ENCODE peak calls at places on chromosomes 11 and 22, in seven cellular contexts. R is ovary; U is lower lobe of right lung; B is CD4-positive, CD25-positive, alpha-beta regulatory T cell; L is HEK293T; C is stimulated activated CD8-positive, alpha-beta memory T cell treated with anti-CD3 and anti-CD28 coated beads, Interleukin-2, amount 100 ng/mL, for 1 hour; E is activated T-helper 2 cell treated with anti-CD3 and anti-CD28 coated beads, Interferon-gamma antibody, Interleukin-2, Interleukin-4, amounts not matched to agents 10 μg/mL and 5 μg/mL and 100 μg/mL, durations not matched to agents 14 hours and 24 hours and 36 hours. F is an unnamed sample.

GRCh38 chr11:130634981-130635473 is 186.6 kb downstream of the ADAMTS15 start:
- DNase-seq in C (no peak), B (peak), E (no peak), L (no peak), U (no peak), R (no peak), F (no peak)

GRCh38 chr11:29616611-29617010 is 400.2 kb downstream of the KCNA4 start:
- DNase-seq in U (no peak), C (no peak), R (no peak), B (no peak), L (no peak), E (no peak), F (no peak)

GRCh38 chr11:63892233-63892632 is 24.7 kb downstream of the RCOR2 start:
- DNase-seq in L (no peak), E (no peak), C (no peak), R (no peak), U (no peak), B (no peak), F (no peak)

GRCh38 chr11:64917663-64917995 is 620 bp upstream of the ATG2A start:
- DNase-seq in C (no peak), U (no peak), L (no peak), B (no peak), R (no peak), E (no peak), F (no peak)

GRCh38 chr22:49992921-49993648 is 19.5 kb downstream of the IL17REL start:
- DNase-seq in R (peak), C (peak), E (peak), B (peak), U (peak), L (peak), F (peak)

GRCh38 chr11:70669871-70670683 is 271.7 kb downstream of the CTTN start:
- DNase-seq in L (no peak), U (peak), B (no peak), E (no peak), R (no peak), C (no peak), F (no peak)

GRCh38 chr11:134584706-134585445 is 172.8 kb upstream of the B3GAT1 start:
- DNase-seq in L (no peak), U (no peak), C (no peak), E (no peak), R (no peak), B (no peak), F (no peak)

GRCh38 chr11:43327987-43328386 is 16.2 kb downstream of the API5 start:
- DNase-seq in U (no peak), C (no peak), L (no peak), B (no peak), E (no peak), R (no peak), F (no peak)

GRCh38 chr11:96412761-96413381 is 23.1 kb downstream of the JRKL start:
- DNase-seq in E (no peak), C (no peak), U (no peak), R (no peak), B (no peak), L (no peak), F (no peak)

GRCh38 chr11:72525466-72525865 is 91.1 kb upstream of the CLPB start:
- DNase-seq in R (no peak), E (no peak), B (no peak), C (no peak), U (peak), L (no peak), F (no peak)

GRCh38 chr11:15843309-15843857 is 513.0 kb downstream of the SOX6 start:
- DNase-seq in C (no peak), U (no peak), E (no peak), R (no peak), B (no peak), L (no peak), F (no peak)